ENCODE peak calls at places on chromosomes 5 and 9, in eight cellular contexts. H is CD8-positive, alpha-beta memory T cell; E is NCI-H460; D is GM13976; A is psoas muscle; M is transverse colon; Q is Daoy; B is head of caudate nucleus. J is an unnamed sample.

GRCh38 chr5:151899400-151899799 is 25.3 kb downstream of the GLRA1 start:
- DNase-seq in B (no peak), H (no peak), Q (no peak), D (no peak), E (no peak), M (no peak), A (no peak), J (no peak)

GRCh38 chr5:14665949-14666741 is 1.6 kb downstream of the OTULIN start:
- DNase-seq in B (no peak), H (peak; percentile 70), Q (peak; percentile 28), E (no peak), D (peak; percentile 46), M (peak; percentile 38), A (no peak), J (peak; percentile 46)

GRCh38 chr9:133506653-133507038 is 18.1 kb downstream of the MYMK start:
- DNase-seq in B (no peak), M (no peak), E (no peak), Q (peak; percentile 86), D (no peak), A (peak; percentile 71), H (no peak), J (peak; percentile 30)

GRCh38 chr5:1734908-1735289 is 64.7 kb downstream of the MRPL36 start:
- DNase-seq in D (no peak), E (no peak), M (no peak), B (no peak), H (no peak), Q (no peak), A (no peak), J (no peak)

GRCh38 chr5:157267766-157268480 is 2.0 kb downstream of the CYFIP2 start:
- DNase-seq in B (no peak), E (no peak), H (no peak), M (no peak), Q (no peak), D (no peak), A (peak; percentile 60), J (no peak)

GRCh38 chr5:156329197-156329611 is 2.2 kb downstream of the SGCD start:
- DNase-seq in E (no peak), Q (no peak), D (no peak), A (peak; percentile 73), H (no peak), B (no peak), M (no peak), J (no peak)

GRCh38 chr9:12426198-12426864 is 266.9 kb upstream of the TYRP1 start:
- DNase-seq in H (no peak), E (peak; percentile 0), Q (peak; percentile 9), A (no peak), M (no peak), D (no peak), B (no peak), J (no peak)

GRCh38 chr5:149062371-149063016 is 368 bp downstream of the SH3TC2 start:
- DNase-seq in E (peak; percentile 58), D (no peak), A (no peak), B (no peak), H (no peak), M (peak; percentile 45), Q (peak; percentile 93), J (peak; percentile 79)

GRCh38 chr5:150567031-150567680 is 59.2 kb downstream of the NDST1 start:
- DNase-seq in E (no peak), B (no peak), D (no peak), H (no peak), Q (peak; percentile 33), A (no peak), M (no peak), J (no peak)

GRCh38 chr9:134461436-134461982 is 135.3 kb downstream of the RXRA start:
- DNase-seq in M (no peak), Q (no peak), E (no peak), H (no peak), B (no peak), A (no peak), D (no peak), J (no peak)

GRCh38 chr5:127031147-127031862 is 947 bp upstream of the MARCHF3 start:
- DNase-seq in B (no peak), H (peak; percentile 52), Q (no peak), E (no peak), D (peak; percentile 56), A (peak; percentile 65), M (no peak), J (no peak)

GRCh38 chr5:57311921-57312320 is 138.1 kb downstream of the GPBP1 start:
- DNase-seq in E (no peak), Q (no peak), M (no peak), D (no peak), B (no peak), A (no peak), H (no peak), J (no peak)

GRCh38 chr5:56725709-56726108 is 89.6 kb upstream of the MAP3K1 start:
- DNase-seq in A (no peak), B (no peak), D (no peak), H (no peak), E (no peak), M (no peak), Q (no peak), J (no peak)

GRCh38 chr9:129414377-129415021 is 206.4 kb downstream of the C9orf50 start:
- DNase-seq in A (peak; percentile 68), E (peak; percentile 28), H (peak; percentile 78), Q (no peak), D (no peak), M (peak; percentile 45), B (peak; percentile 61), J (no peak)

GRCh38 chr5:17234384-17234783 is 17.0 kb downstream of the BASP1 start:
- DNase-seq in E (no peak), H (no peak), A (no peak), D (no peak), Q (no peak), B (no peak), M (no peak), J (no peak)

GRCh38 chr5:113204525-113205161 is 228.0 kb downstream of the DCP2 start:
- DNase-seq in A (peak; percentile 79), M (peak; percentile 32), H (no peak), D (no peak), E (peak; percentile 45), B (peak; percentile 39), Q (peak; percentile 49), J (no peak)

GRCh38 chr9:126051446-126052130 is 275.0 kb upstream of the MVB12B start:
- DNase-seq in M (no peak), Q (no peak), A (peak; percentile 39), H (no peak), E (no peak), D (no peak), B (no peak), J (no peak)

J was measured in Calu3.